ENCODE peak calls at places on chromosome 22, in ten cellular contexts. S, H, T, X, G, U, L, I, J and W are unnamed samples.

GRCh38 chr22:25447689-25448434 is 116.6 kb upstream of the GRK3 start:
- DNase-seq in I (peak), S (peak), T (peak), X (peak), U (peak), G (peak), H (peak), L (peak), J (peak), W (peak)

GRCh38 chr22:42196454-42196853 is 65.8 kb upstream of the CYP2D6 start:
- DNase-seq in L (no peak), I (no peak), H (no peak), S (no peak), X (no peak), U (no peak), J (no peak), G (no peak), T (no peak), W (no peak)

GRCh38 chr22:34998921-34999320 is 67.0 kb upstream of the ISX start:
- DNase-seq in T (no peak), S (no peak), H (no peak), G (no peak), L (no peak), X (no peak), U (no peak), I (no peak), J (no peak), W (no peak)

GRCh38 chr22:35838849-35839646 is 121.4 kb downstream of the APOL5 start:
- DNase-seq in U (peak), H (no peak), J (peak), L (no peak), T (peak), G (no peak), I (no peak), S (no peak), X (peak), W (no peak)

GRCh38 chr22:39471421-39472141 is 14.8 kb downstream of the MGAT3 start:
- DNase-seq in J (no peak), G (no peak), H (no peak), X (peak), U (peak), L (peak), I (no peak), S (no peak), T (peak), W (no peak)

GRCh38 chr22:47564651-47565050 is 802.2 kb downstream of the TBC1D22A start:
- DNase-seq in I (no peak), L (no peak), H (peak), X (no peak), G (no peak), U (no peak), J (no peak), T (no peak), S (no peak), W (no peak)

GRCh38 chr22:50696799-50697561 is 24.4 kb downstream of the SHANK3 start:
- DNase-seq in G (peak), L (no peak), U (peak), H (peak), J (no peak), I (peak), S (no peak), X (peak), T (no peak), W (peak)

GRCh38 chr22:35517769-35518530 is 22.7 kb upstream of the RASD2 start:
- DNase-seq in H (no peak), X (no peak), S (no peak), J (no peak), U (no peak), T (no peak), G (no peak), I (no peak), L (no peak), W (no peak)

GRCh38 chr22:37801946-37802309 is 5.8 kb upstream of the GCAT start:
- DNase-seq in I (no peak), L (no peak), T (no peak), G (no peak), S (no peak), H (peak), X (no peak), J (no peak), U (no peak), W (no peak)

GRCh38 chr22:41848468-41848867 is 15.6 kb downstream of the SREBF2 start:
- DNase-seq in L (no peak), J (peak), S (no peak), X (no peak), H (no peak), U (peak), I (peak), T (no peak), G (no peak), W (peak)

GRCh38 chr22:50082961-50083461 is 2.2 kb downstream of the MLC1 start:
- DNase-seq in I (no peak), S (no peak), X (no peak), J (no peak), U (no peak), G (no peak), H (peak), L (no peak), T (no peak), W (no peak)

GRCh38 chr22:49328630-49329405 is 498.9 kb downstream of the BRD1 start:
- DNase-seq in S (no peak), L (no peak), H (no peak), U (no peak), T (no peak), G (no peak), J (no peak), X (no peak), I (no peak), W (no peak)

GRCh38 chr22:48702573-48703264 is 1125.0 kb downstream of the BRD1 start:
- DNase-seq in U (no peak), H (no peak), T (no peak), X (no peak), G (no peak), S (no peak), L (no peak), I (peak), J (no peak), W (no peak)

GRCh38 chr22:50199836-50200332 is 927 bp upstream of the SELENOO start:
- DNase-seq in I (no peak), J (no peak), G (no peak), L (no peak), H (peak), X (peak), S (no peak), U (peak), T (no peak), W (no peak)

GRCh38 chr22:42919199-42919598 is 62.1 kb upstream of the ARFGAP3 start:
- DNase-seq in X (no peak), H (no peak), T (no peak), L (no peak), I (no peak), S (no peak), G (peak), U (no peak), J (no peak), W (no peak)

GRCh38 chr22:19378362-19378711 is 53.2 kb downstream of the HIRA start:
- DNase-seq in J (no peak), U (no peak), X (no peak), G (no peak), S (no peak), T (no peak), I (no peak), L (no peak), H (no peak), W (no peak)

GRCh38 chr22:47032091-47032943 is 269.9 kb downstream of the TBC1D22A start:
- DNase-seq in G (no peak), H (no peak), T (no peak), U (no peak), L (no peak), J (no peak), I (peak), X (no peak), S (no peak), W (no peak)

GRCh38 chr22:27628891-27629631 is 172.5 kb downstream of the MN1 start:
- DNase-seq in H (no peak), L (no peak), S (no peak), T (no peak), I (no peak), G (no peak), X (no peak), U (no peak), J (no peak), W (no peak)

GRCh38 chr22:50305658-50306566 is 1.5 kb downstream of the PLXNB2 start:
- DNase-seq in H (peak), J (peak), L (peak), U (peak), X (peak), G (peak), T (peak), S (peak), I (peak), W (peak)

GRCh38 chr22:26568207-26568706 is 21.7 kb downstream of the TPST2 start:
- DNase-seq in X (no peak), J (no peak), L (no peak), T (no peak), G (no peak), I (no peak), H (no peak), U (peak), S (peak), W (no peak)

GRCh38 chr22:42769574-42770447 is 49.1 kb upstream of the A4GALT start:
- DNase-seq in S (no peak), I (peak), J (peak), H (no peak), T (peak), U (peak), G (no peak), L (peak), X (no peak), W (no peak)

GRCh38 chr22:37133304-37134018 is 16.3 kb downstream of the IL2RB start:
- DNase-seq in T (no peak), J (no peak), G (no peak), S (no peak), I (no peak), U (no peak), X (no peak), H (no peak), L (no peak), W (no peak)

GRCh38 chr22:42745118-42745517 is 24.4 kb upstream of the A4GALT start:
- DNase-seq in I (no peak), J (peak), X (peak), U (peak), T (no peak), L (no peak), G (no peak), H (no peak), S (no peak), W (no peak)

GRCh38 chr22:41780714-41781507 is 19.6 kb upstream of the CCDC134 start:
- DNase-seq in H (no peak), T (peak), G (no peak), S (no peak), X (peak), U (peak), I (peak), J (peak), L (peak), W (peak)

GRCh38 chr22:25406510-25407210 is 157.8 kb upstream of the GRK3 start:
- DNase-seq in U (no peak), L (no peak), J (no peak), S (no peak), H (no peak), G (no peak), T (no peak), I (peak), X (no peak), W (no peak)

GRCh38 chr22:39906207-39906606 is 5.3 kb downstream of the GRAP2 start:
- DNase-seq in X (no peak), S (no peak), H (no peak), J (no peak), L (no peak), T (no peak), G (no peak), U (no peak), I (no peak), W (no peak)

GRCh38 chr22:41280065-41280464 is 5.9 kb downstream of the RANGAP1 start:
- DNase-seq in S (no peak), U (no peak), T (no peak), G (no peak), I (no peak), J (no peak), X (no peak), H (no peak), L (no peak), W (no peak)

GRCh38 chr22:26316732-26317131 is 112.3 kb upstream of the ASPHD2 start:
- DNase-seq in U (no peak), H (no peak), I (no peak), J (no peak), G (no peak), L (no peak), T (no peak), X (no peak), S (no peak), W (no peak)

GRCh38 chr22:25358421-25359170 is 139.2 kb downstream of the CRYBB2 start:
- DNase-seq in J (no peak), X (no peak), U (no peak), L (no peak), T (no peak), G (no peak), I (no peak), H (no peak), S (no peak), W (no peak)

GRCh38 chr22:49033616-49034015 is 794.1 kb downstream of the BRD1 start:
- DNase-seq in I (no peak), S (no peak), L (no peak), T (no peak), X (no peak), J (no peak), G (no peak), H (no peak), U (no peak), W (no peak)

GRCh38 chr22:42830161-42830560 is 26.9 kb downstream of the ARFGAP3 start:
- DNase-seq in T (no peak), G (no peak), S (no peak), I (no peak), H (no peak), J (no peak), X (no peak), U (no peak), L (no peak), W (no peak)

GRCh38 chr22:50635591-50635990 is 7.6 kb upstream of the ARSA start:
- DNase-seq in T (no peak), S (no peak), G (no peak), X (no peak), J (no peak), H (no peak), U (no peak), I (no peak), L (no peak), W (no peak)

GRCh38 chr22:28442264-28442950 is 237.2 kb downstream of the TTC28 start:
- DNase-seq in U (peak), L (no peak), S (peak), T (peak), H (peak), G (no peak), I (peak), X (peak), J (peak), W (peak)

GRCh38 chr22:47043835-47044721 is 281.6 kb downstream of the TBC1D22A start:
- DNase-seq in I (no peak), T (no peak), U (peak), S (no peak), G (no peak), J (peak), H (no peak), X (no peak), L (no peak), W (peak)

GRCh38 chr22:47762141-47762540 is 999.7 kb downstream of the TBC1D22A start:
- DNase-seq in I (no peak), J (no peak), S (no peak), H (no peak), U (no peak), X (no peak), L (no peak), G (no peak), T (no peak), W (no peak)

DNA sequence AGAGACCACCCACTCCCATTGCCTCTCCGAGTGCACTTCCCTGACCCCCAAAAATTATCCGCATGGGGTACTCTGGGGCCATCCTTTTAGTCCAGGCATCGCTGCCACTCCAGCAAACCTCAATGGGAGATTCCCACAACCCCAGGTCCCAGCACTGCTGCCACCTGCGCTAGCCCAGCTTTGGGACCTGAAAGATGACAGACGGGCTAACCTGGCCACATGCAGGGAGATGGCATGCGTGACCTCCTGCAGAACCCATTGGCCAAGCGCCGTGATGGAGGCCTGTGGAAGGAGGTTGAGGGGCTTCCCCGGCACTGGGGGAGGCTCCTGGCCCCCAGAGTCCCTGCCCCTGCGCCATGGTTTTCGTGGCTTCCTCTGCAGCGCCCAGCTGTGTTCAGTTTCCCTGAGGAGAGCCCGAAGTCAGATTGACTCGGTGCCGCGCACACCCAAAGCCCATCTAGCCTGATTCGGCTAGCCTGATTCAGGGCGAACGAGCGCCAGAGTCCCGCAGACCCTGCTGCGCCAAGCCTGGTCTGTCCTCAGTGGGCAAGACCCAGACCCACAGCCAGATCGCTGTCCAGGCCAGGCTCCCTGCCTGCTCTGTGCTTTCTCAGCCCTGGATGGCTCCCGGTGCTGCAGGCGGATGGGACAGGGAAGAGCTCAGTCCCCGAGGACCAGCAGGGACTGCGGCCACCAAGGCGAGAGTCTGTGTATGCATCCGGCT is 751 bp upstream of the WNT7B start:
- DNase-seq in L (no peak), J (no peak), I (no peak), X (peak), T (no peak), S (no peak), H (peak), G (no peak), U (no peak), W (no peak)
- TF ChIP-seq CTCF in L (no peak), J (no peak), I (no peak), X (no peak), T (no peak), S (no peak), H (no peak), G (no peak), U (no peak), W (no peak)

GRCh38 chr22:31871475-31871874 is 72.9 kb upstream of the YWHAH start:
- DNase-seq in L (no peak), G (no peak), T (no peak), H (no peak), X (no peak), I (no peak), J (no peak), S (no peak), U (no peak), W (no peak)

GRCh38 chr22:31874821-31875220 is 69.5 kb upstream of the YWHAH start:
- DNase-seq in I (no peak), G (no peak), L (no peak), U (no peak), S (no peak), J (no peak), H (no peak), T (no peak), X (no peak), W (no peak)

GRCh38 chr22:31876156-31877035 is 67.9 kb upstream of the YWHAH start:
- DNase-seq in T (no peak), X (no peak), L (no peak), H (peak), I (no peak), S (no peak), U (peak), J (peak), G (no peak), W (no peak)

GRCh38 chr22:31870890-31871289 is 73.4 kb upstream of the YWHAH start:
- DNase-seq in H (no peak), L (no peak), I (no peak), G (peak), X (no peak), T (no peak), J (peak), S (no peak), U (peak), W (no peak)

DNA sequence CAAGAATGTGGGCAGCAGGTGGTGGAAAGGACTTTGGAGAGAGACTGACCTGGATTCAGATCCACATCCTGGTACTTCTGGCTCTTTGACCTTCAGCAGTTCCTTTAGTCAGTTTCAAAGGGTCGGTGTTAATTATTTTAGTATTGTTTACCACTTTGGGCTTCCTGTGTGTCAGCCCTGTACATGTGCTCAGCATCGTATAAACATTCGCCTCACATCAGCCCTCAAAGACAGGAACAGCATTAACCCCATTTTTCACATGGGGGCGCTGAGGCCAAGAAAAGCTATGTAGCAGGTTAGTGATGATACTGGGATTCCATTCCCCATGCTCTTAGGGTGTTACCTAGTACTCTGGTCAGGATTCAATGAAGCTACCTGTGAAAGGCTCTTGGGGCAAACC is 72.1 kb upstream of the YWHAH start:
- DNase-seq in X (no peak), T (no peak), S (peak), I (no peak), U (peak), H (peak), L (no peak), G (no peak), J (no peak), W (no peak)
- TF ChIP-seq CTCF in X (peak), T (peak), S (no peak), I (peak), U (peak), H (peak), L (peak), G (no peak), J (no peak), W (no peak)

DNA sequence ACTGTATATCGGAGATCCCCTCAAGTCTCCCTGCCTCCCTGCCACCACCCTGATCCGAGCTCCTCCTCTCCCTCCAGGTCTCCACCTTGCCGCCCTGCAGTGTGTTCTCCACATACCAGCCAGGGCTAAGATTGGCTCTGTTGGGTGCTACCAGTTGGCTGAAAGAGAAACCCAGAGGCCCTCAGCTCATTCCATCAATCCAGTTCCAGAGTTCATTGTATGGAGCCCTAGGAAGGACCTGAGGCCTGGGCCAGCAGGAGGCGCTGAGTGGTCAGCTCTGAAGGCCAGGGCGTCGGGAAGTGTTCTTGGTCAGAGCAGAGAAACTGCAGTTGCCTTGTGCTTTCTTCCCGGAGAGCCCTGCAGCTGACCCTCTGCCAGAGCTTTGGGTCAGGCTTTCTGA is 2.2 kb upstream of the TOP3B start:
- DNase-seq in X (peak), L (no peak), G (no peak), T (no peak), J (peak), H (no peak), U (peak), S (peak), I (no peak), W (no peak)
- TF ChIP-seq CTCF in X (peak), L (peak), G (no peak), T (peak), J (peak), H (peak), U (peak), S (peak), I (peak), W (peak)

DNA sequence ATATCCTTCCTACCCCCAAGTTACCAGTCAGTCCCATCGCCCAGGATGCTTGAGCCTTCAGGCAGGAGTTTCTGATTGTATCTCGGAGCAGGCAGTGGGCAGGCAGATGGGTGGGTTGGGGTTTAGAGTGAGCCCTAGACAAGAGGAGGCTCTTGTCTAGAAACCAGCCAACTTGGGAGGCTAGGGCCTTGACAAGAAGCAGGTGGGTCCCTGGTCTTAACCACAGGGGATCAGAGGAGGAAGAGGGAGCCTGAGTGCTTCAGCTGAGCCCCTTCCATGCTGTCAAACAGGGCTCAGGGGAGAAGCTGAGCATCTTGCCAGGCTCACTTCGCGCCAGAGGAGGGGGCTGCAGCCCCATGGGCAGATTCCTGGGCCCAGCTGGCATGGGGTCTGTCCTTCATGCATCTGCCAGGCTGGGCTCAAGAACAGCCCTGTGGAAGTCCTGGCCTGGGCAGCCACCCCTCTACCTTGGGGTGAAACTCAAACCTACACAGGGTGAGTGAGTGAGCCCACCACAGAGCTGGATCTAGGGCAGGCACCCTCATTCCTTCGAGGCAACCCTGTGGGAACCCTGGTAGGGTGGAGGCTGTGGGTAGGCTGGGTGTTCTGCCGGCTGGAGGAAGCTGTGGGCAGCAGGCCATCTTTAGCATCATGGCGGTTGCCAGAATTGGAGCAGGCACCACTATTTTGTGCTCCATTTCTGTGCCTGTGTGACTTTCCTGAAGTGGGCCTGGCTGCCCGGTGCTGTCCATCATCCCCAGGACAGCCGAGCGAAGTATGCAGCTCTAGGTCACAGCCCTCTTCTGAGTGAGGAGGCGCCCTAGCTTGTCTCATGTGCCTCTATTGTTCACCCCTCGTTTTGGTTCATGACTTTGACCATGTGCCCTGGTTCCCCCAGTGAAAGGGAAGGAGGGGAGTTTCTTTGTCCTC is 108.1 kb downstream of the MORC2 start:
- DNase-seq in G (no peak), X (no peak), S (no peak), U (no peak), I (no peak), H (peak), J (no peak), T (no peak), L (no peak), W (no peak)
- TF ChIP-seq CTCF in G (no peak), X (no peak), S (no peak), U (no peak), I (no peak), H (no peak), J (no peak), T (no peak), L (no peak), W (no peak)